ENCODE peak calls at places on chromosomes 5 and 9, in ten cellular contexts. M is A549, U is MG63, S is sigmoid colon, I is left lung, K is GM12878, W is PC-9, Z is left ventricle myocardium inferior, L is neuronal stem cell, H is tibial artery. J is an unnamed sample.

GRCh38 chr9:111349766-111350165 is 19.7 kb upstream of the OR2K2 start:
- DNase-seq in M (peak; percentile 27), U (no peak), S (no peak), I (no peak), K (no peak), W (no peak), Z (no peak), L (no peak), H (no peak), J (no peak)

GRCh38 chr9:132647355-132647754 is 22.4 kb downstream of the DDX31 start:
- DNase-seq in M (no peak), U (no peak), S (no peak), I (no peak), K (no peak), W (no peak), Z (no peak), L (no peak), H (no peak), J (no peak)

GRCh38 chr9:117258201-117258866 is 156.5 kb downstream of the ASTN2 start:
- DNase-seq in M (no peak), U (no peak), S (no peak), I (no peak), K (no peak), W (no peak), Z (no peak), L (no peak), H (no peak), J (no peak)

GRCh38 chr5:169146158-169146557 is 154.8 kb downstream of the SLIT3 start:
- DNase-seq in M (no peak), U (no peak), S (no peak), I (no peak), K (no peak), W (no peak), Z (no peak), L (no peak), H (no peak), J (no peak)

GRCh38 chr5:140113180-140113698 is 670 bp upstream of the PURA start:
- DNase-seq in M (no peak), U (peak; percentile 44), S (peak; percentile 72), I (peak; percentile 38), K (no peak), W (no peak), Z (peak; percentile 15), L (no peak), H (no peak), J (peak; percentile 17)

GRCh38 chr9:71680189-71680983 is 87.9 kb downstream of the CEMIP2 start:
- DNase-seq in M (peak; percentile 80), U (no peak), S (no peak), I (no peak), K (no peak), W (peak; percentile 97), Z (no peak), L (no peak), H (no peak), J (no peak)

GRCh38 chr5:111432828-111433536 is 79.4 kb downstream of the STARD4 start:
- DNase-seq in M (no peak), U (no peak), S (no peak), I (no peak), K (no peak), W (no peak), Z (no peak), L (no peak), H (no peak), J (no peak)

GRCh38 chr5:178619390-178619789 is 7.5 kb downstream of the CLK4 start:
- DNase-seq in M (no peak), U (no peak), S (no peak), I (no peak), K (no peak), W (no peak), Z (no peak), L (no peak), H (no peak), J (no peak)

GRCh38 chr5:176415240-176416122 is 858 bp downstream of the CLTB start:
- DNase-seq in M (peak; percentile 53), U (peak; percentile 79), S (peak; percentile 81), I (no peak), K (no peak), W (peak; percentile 85), Z (no peak), L (no peak), H (no peak), J (no peak)

GRCh38 chr9:111898331-111899096 is 1.9 kb downstream of the UGCG start:
- DNase-seq in M (no peak), U (no peak), S (no peak), I (no peak), K (no peak), W (no peak), Z (no peak), L (no peak), H (no peak), J (no peak)

GRCh38 chr5:78615697-78616096 is 32.9 kb downstream of the LHFPL2 start:
- DNase-seq in M (no peak), U (no peak), S (no peak), I (no peak), K (no peak), W (peak; percentile 89), Z (no peak), L (no peak), H (no peak), J (no peak)

GRCh38 chr5:150498501-150498900 is 9.4 kb upstream of the NDST1 start:
- DNase-seq in M (no peak), U (no peak), S (no peak), I (no peak), K (no peak), W (no peak), Z (no peak), L (peak; percentile 79), H (no peak), J (no peak)

GRCh38 chr9:130885422-130886375 is 10.9 kb downstream of the QRFP start:
- DNase-seq in M (no peak), U (no peak), S (peak; percentile 84), I (no peak), K (no peak), W (no peak), Z (no peak), L (no peak), H (no peak), J (no peak)

GRCh38 chr9:107275530-107275929 is 7.5 kb upstream of the RAD23B start:
- DNase-seq in M (no peak), U (no peak), S (no peak), I (no peak), K (no peak), W (no peak), Z (no peak), L (no peak), H (no peak), J (no peak)

GRCh38 chr5:134240421-134240962 is 14.6 kb upstream of the PPP2CA start:
- DNase-seq in M (peak; percentile 58), U (peak; percentile 67), S (no peak), I (no peak), K (no peak), W (no peak), Z (no peak), L (no peak), H (no peak), J (no peak)

GRCh38 chr5:151611127-151611775 is 20.1 kb upstream of the FAT2 start:
- DNase-seq in M (no peak), U (no peak), S (no peak), I (no peak), K (no peak), W (no peak), Z (no peak), L (no peak), H (no peak), J (no peak)

GRCh38 chr9:137241490-137242328 is 622 bp downstream of the TUBB4B start:
- DNase-seq in M (no peak), U (peak; percentile 71), S (peak; percentile 86), I (peak; percentile 61), K (no peak), W (peak; percentile 46), Z (peak; percentile 72), L (no peak), H (peak; percentile 61), J (peak; percentile 38)

GRCh38 chr5:56126487-56127179 is 106.5 kb downstream of the ANKRD55 start:
- DNase-seq in M (peak; percentile 22), U (no peak), S (no peak), I (no peak), K (no peak), W (no peak), Z (no peak), L (no peak), H (no peak), J (no peak)

GRCh38 chr5:66826696-66827095 is 230.5 kb downstream of the MAST4 start:
- DNase-seq in M (no peak), U (no peak), S (no peak), I (no peak), K (no peak), W (no peak), Z (no peak), L (no peak), H (no peak), J (no peak)
- H3K9me3 ChIP-seq in M (no peaks in the 10 kb centered on the region), U (no peaks in the 10 kb centered on the region), S (no peaks in the 10 kb centered on the region), I (no peaks in the 10 kb centered on the region), K (no peaks in the 10 kb centered on the region), W (peaks cover 8% of the 10 kb centered on the region), Z (no peaks in the 10 kb centered on the region), L (no peaks in the 10 kb centered on the region), H (no peaks in the 10 kb centered on the region), J (no peaks in the 10 kb centered on the region)

DNA sequence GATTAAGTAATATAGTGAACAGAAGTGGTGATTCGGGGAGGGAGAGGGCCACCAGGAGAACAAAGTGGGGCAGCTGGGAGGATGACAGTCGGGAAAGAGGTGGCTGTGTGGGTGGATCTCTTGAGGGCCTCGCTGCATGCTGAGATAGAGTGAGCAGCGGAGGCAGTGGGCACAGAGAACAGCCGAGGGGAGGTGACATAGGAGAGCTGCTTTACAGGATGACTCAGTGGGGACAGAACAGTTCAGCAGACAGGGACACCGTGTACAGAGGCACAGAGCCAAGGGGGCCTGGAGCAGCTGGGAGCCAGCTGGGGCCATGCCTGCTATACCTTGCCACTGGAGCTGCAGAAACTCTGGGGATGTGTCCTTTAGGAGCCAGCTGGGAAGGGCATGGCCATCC is 273.9 kb downstream of the GADD45G start:
- DNase-seq in M (no peak), U (no peak), S (peak; percentile 73), I (peak; percentile 38), K (no peak), W (no peak), Z (peak; percentile 88), L (no peak), H (peak; percentile 66), J (no peak)
- H3K9me3 ChIP-seq in M (no peaks in the 10 kb centered on the region), U (no peaks in the 10 kb centered on the region), S (no peaks in the 10 kb centered on the region), I (no peaks in the 10 kb centered on the region), K (no peaks in the 10 kb centered on the region), W (no peaks in the 10 kb centered on the region), Z (no peaks in the 10 kb centered on the region), L (no peaks in the 10 kb centered on the region), H (no peaks in the 10 kb centered on the region), J (no peaks in the 10 kb centered on the region)

DNA sequence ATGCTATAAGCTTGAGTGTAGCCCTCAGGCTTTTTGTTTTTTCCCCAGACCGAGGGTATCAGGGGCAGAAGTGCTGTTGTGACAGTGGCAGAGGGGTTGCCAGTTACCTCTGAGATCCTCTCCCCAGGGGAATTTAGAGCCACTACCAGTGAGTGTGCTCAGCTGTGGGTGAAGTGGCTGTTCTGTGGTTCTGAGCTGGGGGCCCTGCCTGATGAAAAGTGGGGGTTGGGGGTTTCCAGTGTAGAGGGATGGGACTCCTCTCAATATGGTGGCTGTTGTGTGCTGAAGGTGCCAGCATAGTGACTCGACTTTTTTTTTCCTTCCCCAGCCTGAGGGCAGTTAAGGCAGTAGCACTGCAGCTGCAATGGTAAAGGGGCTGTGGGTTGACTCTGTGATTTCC is 506.7 kb downstream of the TMEM232 start:
- DNase-seq in M (no peak), U (no peak), S (no peak), I (no peak), K (no peak), W (no peak), Z (no peak), L (no peak), H (no peak), J (no peak)
- H3K9me3 ChIP-seq in M (peaks cover 3% of the 10 kb centered on the region), U (peaks cover 9% of the 10 kb centered on the region), S (peaks cover 14% of the 10 kb centered on the region), I (peaks cover 77% of the 10 kb centered on the region), K (peaks cover 1% of the 10 kb centered on the region), W (no peaks in the 10 kb centered on the region), Z (peaks cover 95% of the 10 kb centered on the region), L (peaks cover 56% of the 10 kb centered on the region), H (no peaks in the 10 kb centered on the region), J (no peaks in the 10 kb centered on the region)

GRCh38 chr5:2251751-2252150 is 369.0 kb upstream of the IRX4 start:
- DNase-seq in M (no peak), U (no peak), S (no peak), I (no peak), K (no peak), W (no peak), Z (no peak), L (no peak), H (no peak), J (no peak)
- H3K9me3 ChIP-seq in M (no peaks in the 10 kb centered on the region), U (no peaks in the 10 kb centered on the region), S (no peaks in the 10 kb centered on the region), I (peaks cover 3% of the 10 kb centered on the region), K (no peaks in the 10 kb centered on the region), W (no peaks in the 10 kb centered on the region), Z (peaks cover 15% of the 10 kb centered on the region), L (peaks cover 3% of the 10 kb centered on the region), H (no peaks in the 10 kb centered on the region), J (no peaks in the 10 kb centered on the region)

J was measured in T-helper 17 cell.